ENCODE peak calls at places on chromosomes 7 and 10, in five cellular contexts. One of them, this sample, is unnamed.
A peak's percentile ranks its signal among the peaks of the same experiment; 100 is the strongest.

GRCh38 chr7:40655426-40655825 is 520.6 kb downstream of the SUGCT start:
- DNase-seq in HepG2: no peak
- DNase-seq in K562: no peak
- DNase-seq in H1: no peak
- DNase-seq in GM12878: no peak
- DNase-seq in this sample: no peak

GRCh38 chr7:106041140-106041717 is 70.9 kb downstream of the SYPL1 start:
- DNase-seq in HepG2: peak; percentile 50
- DNase-seq in K562: peak; percentile 95
- DNase-seq in H1: no peak
- DNase-seq in GM12878: no peak
- DNase-seq in this sample: peak; percentile 47

GRCh38 chr7:22864855-22865606 is 42.4 kb upstream of the TOMM7 start:
- DNase-seq in HepG2: peak; percentile 34
- DNase-seq in K562: no peak
- DNase-seq in H1: no peak
- DNase-seq in GM12878: no peak
- DNase-seq in this sample: no peak

GRCh38 chr10:122325235-122325634 is 49.3 kb upstream of the PLEKHA1 start:
- DNase-seq in HepG2: no peak
- DNase-seq in K562: no peak
- DNase-seq in H1: no peak
- DNase-seq in GM12878: no peak
- DNase-seq in this sample: no peak

GRCh38 chr10:78571286-78571685 is 497.5 kb upstream of the ZMIZ1 start:
- DNase-seq in HepG2: no peak
- DNase-seq in K562: no peak
- DNase-seq in H1: no peak
- DNase-seq in GM12878: no peak
- DNase-seq in this sample: no peak

GRCh38 chr7:98078197-98078870 is 28.3 kb upstream of the LMTK2 start:
- DNase-seq in HepG2: no peak
- DNase-seq in K562: no peak
- DNase-seq in H1: no peak
- DNase-seq in GM12878: no peak
- DNase-seq in this sample: no peak

GRCh38 chr7:151339651-151340377 is 1.8 kb upstream of the NUB1 start:
- DNase-seq in HepG2: peak; percentile 45
- DNase-seq in K562: no peak
- DNase-seq in H1: no peak
- DNase-seq in GM12878: peak; percentile 69
- DNase-seq in this sample: no peak

GRCh38 chr10:91198781-91199180 is 21.7 kb upstream of the PCGF5 start:
- DNase-seq in HepG2: no peak
- DNase-seq in K562: no peak
- DNase-seq in H1: no peak
- DNase-seq in GM12878: peak; percentile 68
- DNase-seq in this sample: no peak

GRCh38 chr7:44151679-44152355 is 10.7 kb upstream of the MYL7 start:
- DNase-seq in HepG2: no peak
- DNase-seq in K562: no peak
- DNase-seq in H1: no peak
- DNase-seq in GM12878: no peak
- DNase-seq in this sample: no peak

GRCh38 chr10:110020265-110020664 is 12.5 kb downstream of the ADD3 start:
- DNase-seq in HepG2: no peak
- DNase-seq in K562: no peak
- DNase-seq in H1: no peak
- DNase-seq in GM12878: no peak
- DNase-seq in this sample: no peak

GRCh38 chr7:66213637-66214036 is 8.5 kb downstream of the TPST1 start:
- DNase-seq in HepG2: no peak
- DNase-seq in K562: no peak
- DNase-seq in H1: no peak
- DNase-seq in GM12878: no peak
- DNase-seq in this sample: no peak

GRCh38 chr10:102485093-102485785 is 17.3 kb downstream of the ACTR1A start:
- DNase-seq in HepG2: no peak
- DNase-seq in K562: no peak
- DNase-seq in H1: no peak
- DNase-seq in GM12878: no peak
- DNase-seq in this sample: no peak

GRCh38 chr10:100909506-100910260 is 3.1 kb upstream of the SLF2 start:
- DNase-seq in HepG2: no peak
- DNase-seq in K562: no peak
- DNase-seq in H1: no peak
- DNase-seq in GM12878: no peak
- DNase-seq in this sample: no peak

GRCh38 chr10:17064435-17064834 is 65.2 kb downstream of the CUBN start:
- DNase-seq in HepG2: no peak
- DNase-seq in K562: no peak
- DNase-seq in H1: no peak
- DNase-seq in GM12878: no peak
- DNase-seq in this sample: no peak

GRCh38 chr7:128735433-128735832 is 3.7 kb upstream of the CALU start:
- DNase-seq in HepG2: no peak
- DNase-seq in K562: no peak
- DNase-seq in H1: no peak
- DNase-seq in GM12878: no peak
- DNase-seq in this sample: no peak

GRCh38 chr10:95474228-95475002 is 86.8 kb downstream of the SORBS1 start:
- DNase-seq in HepG2: peak; percentile 29
- DNase-seq in K562: no peak
- DNase-seq in H1: no peak
- DNase-seq in GM12878: no peak
- DNase-seq in this sample: no peak

GRCh38 chr10:117248700-117249465 is 8.0 kb downstream of the SLC18A2 start:
- DNase-seq in HepG2: no peak
- DNase-seq in K562: no peak
- DNase-seq in H1: no peak
- DNase-seq in GM12878: no peak
- DNase-seq in this sample: no peak

GRCh38 chr7:104643587-104644217 is 315.3 kb downstream of the LHFPL3 start:
- DNase-seq in HepG2: peak; percentile 7
- DNase-seq in K562: peak; percentile 18
- DNase-seq in H1: peak; percentile 7
- DNase-seq in GM12878: no peak
- DNase-seq in this sample: peak; percentile 15

DNA sequence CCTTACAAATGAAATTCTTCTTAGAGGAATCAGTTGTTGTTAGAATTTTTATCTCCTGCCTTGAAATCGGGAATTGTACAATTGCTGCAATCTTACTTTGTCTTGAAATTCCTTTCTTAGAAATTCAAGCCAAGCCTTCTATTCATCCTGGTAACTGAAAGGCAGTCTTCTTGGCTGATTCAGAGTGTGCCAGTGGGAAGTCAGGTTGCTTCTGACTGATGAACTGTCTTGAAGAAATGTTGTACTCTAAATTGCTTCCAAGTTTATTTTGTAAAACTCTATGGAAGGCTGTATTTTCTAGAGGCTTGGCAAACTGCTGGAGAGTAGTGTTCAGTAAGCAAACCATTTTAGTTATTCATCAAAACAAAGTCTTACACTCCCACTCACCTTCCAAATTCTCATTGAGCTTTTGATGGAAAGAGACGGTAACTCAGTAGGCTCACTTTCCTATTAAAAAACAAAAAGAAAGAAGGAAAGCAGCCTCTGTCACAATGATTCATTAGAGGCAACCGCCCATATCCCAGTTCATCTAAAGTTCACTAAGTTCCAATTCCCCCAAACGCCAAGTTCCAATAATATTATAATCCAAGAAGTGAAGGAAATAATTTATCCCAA is 187.9 kb upstream of the MALRD1 start:
- DNase-seq in HepG2: no peak
- DNase-seq in K562: no peak
- DNase-seq in H1: no peak
- DNase-seq in GM12878: no peak
- DNase-seq in this sample: no peak
- TF ChIP-seq RAD21 in HepG2: no peak
- TF ChIP-seq RAD21 in K562: no peak
- TF ChIP-seq RAD21 in H1: no peak
- TF ChIP-seq RAD21 in GM12878: no peak
- TF ChIP-seq RAD21 in this sample: no peak

GRCh38 chr10:60390224-60390626 is 550 bp upstream of the ANK3 start:
- DNase-seq in HepG2: no peak
- DNase-seq in K562: no peak
- DNase-seq in H1: no peak
- DNase-seq in GM12878: no peak
- DNase-seq in this sample: no peak
- TF ChIP-seq ZNF274 in HepG2: no peak
- TF ChIP-seq ZNF274 in K562: no peak
- TF ChIP-seq ZNF274 in H1: no peak
- TF ChIP-seq ZNF274 in GM12878: no peak
- TF ChIP-seq ZNF274 in this sample: no peak

DNA sequence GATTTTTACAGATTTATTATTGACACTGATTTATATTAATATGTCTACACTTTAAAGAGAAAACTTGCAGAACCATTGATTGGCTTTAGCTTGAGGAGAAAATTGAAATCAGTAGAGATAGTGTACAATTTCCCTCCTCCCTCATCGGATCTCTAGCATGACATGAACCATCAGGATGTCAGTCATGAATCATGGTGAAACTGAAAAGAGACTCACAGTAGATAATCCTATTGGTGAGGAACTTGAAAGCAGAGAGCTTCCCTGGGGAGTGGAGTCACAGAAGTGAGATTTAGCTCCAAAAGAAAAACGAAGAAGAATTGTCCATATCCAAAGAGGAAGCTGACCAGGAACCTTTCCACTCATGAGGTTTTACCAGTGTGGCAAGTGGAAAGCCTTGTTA is 346.8 kb downstream of the ABCA13 start:
- DNase-seq in HepG2: no peak
- DNase-seq in K562: no peak
- DNase-seq in H1: no peak
- DNase-seq in GM12878: no peak
- DNase-seq in this sample: no peak
- TF ChIP-seq RAD21 in HepG2: no peak
- TF ChIP-seq RAD21 in K562: no peak
- TF ChIP-seq RAD21 in H1: no peak
- TF ChIP-seq RAD21 in GM12878: no peak
- TF ChIP-seq RAD21 in this sample: no peak

GRCh38 chr10:21803374-21803773 is 200.2 kb downstream of the DNAJC1 start:
- DNase-seq in HepG2: no peak
- DNase-seq in K562: no peak
- DNase-seq in H1: no peak
- DNase-seq in GM12878: no peak
- DNase-seq in this sample: no peak
- TF ChIP-seq ZNF274 in HepG2: no peak
- TF ChIP-seq ZNF274 in K562: no peak
- TF ChIP-seq ZNF274 in H1: no peak
- TF ChIP-seq ZNF274 in GM12878: no peak
- TF ChIP-seq ZNF274 in this sample: no peak

GRCh38 chr7:149861728-149862045 is 12.1 kb upstream of the ATP6V0E2 start:
- DNase-seq in HepG2: no peak
- DNase-seq in K562: no peak
- DNase-seq in H1: no peak
- DNase-seq in GM12878: no peak
- DNase-seq in this sample: no peak

GRCh38 chr7:149864751-149865150 is 9.0 kb upstream of the ATP6V0E2 start:
- DNase-seq in HepG2: no peak
- DNase-seq in K562: no peak
- DNase-seq in H1: no peak
- DNase-seq in GM12878: no peak
- DNase-seq in this sample: no peak

GRCh38 chr7:149862156-149862555 is 11.6 kb upstream of the ATP6V0E2 start:
- DNase-seq in HepG2: no peak
- DNase-seq in K562: no peak
- DNase-seq in H1: no peak
- DNase-seq in GM12878: no peak
- DNase-seq in this sample: no peak

GRCh38 chr7:149864023-149864422 is 9.7 kb upstream of the ATP6V0E2 start:
- DNase-seq in HepG2: no peak
- DNase-seq in K562: no peak
- DNase-seq in H1: no peak
- DNase-seq in GM12878: no peak
- DNase-seq in this sample: no peak

GRCh38 chr7:149863500-149863899 is 10.3 kb upstream of the ATP6V0E2 start:
- DNase-seq in HepG2: no peak
- DNase-seq in K562: no peak
- DNase-seq in H1: no peak
- DNase-seq in GM12878: no peak
- DNase-seq in this sample: no peak
- TF ChIP-seq RAD21 in HepG2: no peak
- TF ChIP-seq RAD21 in K562: no peak
- TF ChIP-seq RAD21 in H1: no peak
- TF ChIP-seq RAD21 in GM12878: no peak
- TF ChIP-seq RAD21 in this sample: no peak

DNA sequence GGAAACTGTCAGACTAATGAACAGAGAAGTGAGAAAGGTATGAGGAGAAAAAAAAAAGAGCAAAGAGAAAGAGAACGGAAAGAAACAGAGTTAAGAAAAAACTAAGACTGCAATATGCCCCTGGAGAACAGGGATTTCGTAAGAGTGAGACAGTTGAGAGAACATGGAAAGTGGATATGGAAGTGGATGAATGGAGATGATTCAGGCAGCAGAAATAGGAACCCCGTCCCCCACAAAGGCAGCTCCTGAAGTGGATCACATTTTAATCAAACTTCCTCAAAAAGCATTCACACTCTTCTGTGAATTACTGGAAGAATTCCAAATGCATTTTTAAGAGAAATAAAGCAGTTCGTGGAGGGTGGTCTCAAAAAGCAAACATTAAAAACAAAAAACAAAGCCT is 214.1 kb downstream of the FANK1 start:
- DNase-seq in HepG2: no peak
- DNase-seq in K562: no peak
- DNase-seq in H1: no peak
- DNase-seq in GM12878: no peak
- DNase-seq in this sample: no peak
- TF ChIP-seq ZNF274 in HepG2: no peak
- TF ChIP-seq ZNF274 in K562: no peak
- TF ChIP-seq ZNF274 in H1: no peak
- TF ChIP-seq ZNF274 in GM12878: no peak
- TF ChIP-seq ZNF274 in this sample: no peak

This sample was measured in HCT116.